ENCODE peak calls at places on chromosomes 6 and 20, in nine cellular contexts. One of them, this sample, is unnamed.

GRCh38 chr20:63230800-63231268 is 4.9 kb upstream of the BIRC7 start:
- DNase-seq in CD8-positive, alpha-beta memory T cell: no peak
- DNase-seq in activated CD8-positive, alpha-beta T cell treated with anti-CD3 and anti-CD28 coated beads for 36 hours: no peak
- DNase-seq in PC-3: peak; percentile 58
- DNase-seq in NCI-H1105: no peak
- DNase-seq in activated CD4-positive, alpha-beta T cell treated with anti-CD3 and anti-CD28 coated beads for 48 hours: no peak
- DNase-seq in neural progenitor cell: peak; percentile 92
- DNase-seq in stimulated activated CD4-positive, alpha-beta T cell treated with anti-CD3 and anti-CD28 coated beads, Interleukin-2, amount 100 ng/mL, for 48 hours: no peak
- DNase-seq in occipital lobe: no peak
- DNase-seq in this sample: no peak

GRCh38 chr6:97865612-97866011 is 582.6 kb upstream of the MMS22L start:
- DNase-seq in stimulated activated CD4-positive, alpha-beta T cell treated with anti-CD3 and anti-CD28 coated beads, Interleukin-2, amount 100 ng/mL, for 48 hours: no peak
- DNase-seq in neural progenitor cell: no peak
- DNase-seq in CD8-positive, alpha-beta memory T cell: no peak
- DNase-seq in NCI-H1105: no peak
- DNase-seq in activated CD4-positive, alpha-beta T cell treated with anti-CD3 and anti-CD28 coated beads for 48 hours: no peak
- DNase-seq in occipital lobe: no peak
- DNase-seq in activated CD8-positive, alpha-beta T cell treated with anti-CD3 and anti-CD28 coated beads for 36 hours: no peak
- DNase-seq in PC-3: no peak
- DNase-seq in this sample: no peak

GRCh38 chr6:57313711-57314471 is 3.5 kb upstream of the PRIM2 start:
- DNase-seq in occipital lobe: no peak
- DNase-seq in activated CD4-positive, alpha-beta T cell treated with anti-CD3 and anti-CD28 coated beads for 48 hours: no peak
- DNase-seq in stimulated activated CD4-positive, alpha-beta T cell treated with anti-CD3 and anti-CD28 coated beads, Interleukin-2, amount 100 ng/mL, for 48 hours: no peak
- DNase-seq in PC-3: peak; percentile 97
- DNase-seq in activated CD8-positive, alpha-beta T cell treated with anti-CD3 and anti-CD28 coated beads for 36 hours: no peak
- DNase-seq in neural progenitor cell: no peak
- DNase-seq in NCI-H1105: no peak
- DNase-seq in CD8-positive, alpha-beta memory T cell: no peak
- DNase-seq in this sample: no peak

GRCh38 chr6:5333653-5334052 is 72.3 kb downstream of the FARS2 start:
- DNase-seq in stimulated activated CD4-positive, alpha-beta T cell treated with anti-CD3 and anti-CD28 coated beads, Interleukin-2, amount 100 ng/mL, for 48 hours: no peak
- DNase-seq in NCI-H1105: no peak
- DNase-seq in PC-3: peak; percentile 63
- DNase-seq in activated CD8-positive, alpha-beta T cell treated with anti-CD3 and anti-CD28 coated beads for 36 hours: no peak
- DNase-seq in CD8-positive, alpha-beta memory T cell: no peak
- DNase-seq in activated CD4-positive, alpha-beta T cell treated with anti-CD3 and anti-CD28 coated beads for 48 hours: no peak
- DNase-seq in neural progenitor cell: no peak
- DNase-seq in occipital lobe: no peak
- DNase-seq in this sample: no peak

GRCh38 chr20:37297066-37297736 is 7.7 kb downstream of the MANBAL start:
- DNase-seq in stimulated activated CD4-positive, alpha-beta T cell treated with anti-CD3 and anti-CD28 coated beads, Interleukin-2, amount 100 ng/mL, for 48 hours: no peak
- DNase-seq in occipital lobe: no peak
- DNase-seq in activated CD4-positive, alpha-beta T cell treated with anti-CD3 and anti-CD28 coated beads for 48 hours: no peak
- DNase-seq in CD8-positive, alpha-beta memory T cell: no peak
- DNase-seq in activated CD8-positive, alpha-beta T cell treated with anti-CD3 and anti-CD28 coated beads for 36 hours: no peak
- DNase-seq in NCI-H1105: no peak
- DNase-seq in PC-3: peak; percentile 71
- DNase-seq in neural progenitor cell: no peak
- DNase-seq in this sample: no peak

GRCh38 chr6:78749326-78749725 is 118.0 kb upstream of the IRAK1BP1 start:
- DNase-seq in neural progenitor cell: no peak
- DNase-seq in activated CD4-positive, alpha-beta T cell treated with anti-CD3 and anti-CD28 coated beads for 48 hours: no peak
- DNase-seq in PC-3: peak; percentile 1
- DNase-seq in NCI-H1105: no peak
- DNase-seq in stimulated activated CD4-positive, alpha-beta T cell treated with anti-CD3 and anti-CD28 coated beads, Interleukin-2, amount 100 ng/mL, for 48 hours: no peak
- DNase-seq in occipital lobe: no peak
- DNase-seq in CD8-positive, alpha-beta memory T cell: no peak
- DNase-seq in activated CD8-positive, alpha-beta T cell treated with anti-CD3 and anti-CD28 coated beads for 36 hours: no peak
- DNase-seq in this sample: no peak

GRCh38 chr20:43786885-43787284 is 60.1 kb upstream of the GTSF1L start:
- DNase-seq in stimulated activated CD4-positive, alpha-beta T cell treated with anti-CD3 and anti-CD28 coated beads, Interleukin-2, amount 100 ng/mL, for 48 hours: no peak
- DNase-seq in neural progenitor cell: no peak
- DNase-seq in activated CD8-positive, alpha-beta T cell treated with anti-CD3 and anti-CD28 coated beads for 36 hours: no peak
- DNase-seq in PC-3: no peak
- DNase-seq in occipital lobe: no peak
- DNase-seq in CD8-positive, alpha-beta memory T cell: no peak
- DNase-seq in NCI-H1105: no peak
- DNase-seq in activated CD4-positive, alpha-beta T cell treated with anti-CD3 and anti-CD28 coated beads for 48 hours: no peak
- DNase-seq in this sample: no peak

GRCh38 chr6:127561660-127562059 is 15.3 kb upstream of the C6orf58 start:
- DNase-seq in activated CD8-positive, alpha-beta T cell treated with anti-CD3 and anti-CD28 coated beads for 36 hours: no peak
- DNase-seq in PC-3: peak; percentile 47
- DNase-seq in CD8-positive, alpha-beta memory T cell: no peak
- DNase-seq in neural progenitor cell: no peak
- DNase-seq in stimulated activated CD4-positive, alpha-beta T cell treated with anti-CD3 and anti-CD28 coated beads, Interleukin-2, amount 100 ng/mL, for 48 hours: no peak
- DNase-seq in occipital lobe: no peak
- DNase-seq in NCI-H1105: no peak
- DNase-seq in activated CD4-positive, alpha-beta T cell treated with anti-CD3 and anti-CD28 coated beads for 48 hours: no peak
- DNase-seq in this sample: no peak

GRCh38 chr6:53910834-53911233 is 116.0 kb downstream of the LRRC1 start:
- DNase-seq in CD8-positive, alpha-beta memory T cell: no peak
- DNase-seq in neural progenitor cell: peak; percentile 68
- DNase-seq in NCI-H1105: no peak
- DNase-seq in occipital lobe: peak; percentile 28
- DNase-seq in activated CD8-positive, alpha-beta T cell treated with anti-CD3 and anti-CD28 coated beads for 36 hours: no peak
- DNase-seq in stimulated activated CD4-positive, alpha-beta T cell treated with anti-CD3 and anti-CD28 coated beads, Interleukin-2, amount 100 ng/mL, for 48 hours: no peak
- DNase-seq in activated CD4-positive, alpha-beta T cell treated with anti-CD3 and anti-CD28 coated beads for 48 hours: no peak
- DNase-seq in PC-3: no peak
- DNase-seq in this sample: no peak

GRCh38 chr6:52725530-52726192 is 37.6 kb downstream of the GSTA2 start:
- DNase-seq in activated CD8-positive, alpha-beta T cell treated with anti-CD3 and anti-CD28 coated beads for 36 hours: no peak
- DNase-seq in activated CD4-positive, alpha-beta T cell treated with anti-CD3 and anti-CD28 coated beads for 48 hours: no peak
- DNase-seq in occipital lobe: no peak
- DNase-seq in neural progenitor cell: no peak
- DNase-seq in CD8-positive, alpha-beta memory T cell: no peak
- DNase-seq in NCI-H1105: peak; percentile 2
- DNase-seq in PC-3: peak; percentile 95
- DNase-seq in stimulated activated CD4-positive, alpha-beta T cell treated with anti-CD3 and anti-CD28 coated beads, Interleukin-2, amount 100 ng/mL, for 48 hours: no peak
- DNase-seq in this sample: no peak

GRCh38 chr20:461254-462198 is 807 bp downstream of the TBC1D20 start:
- DNase-seq in PC-3: peak; percentile 42
- DNase-seq in activated CD8-positive, alpha-beta T cell treated with anti-CD3 and anti-CD28 coated beads for 36 hours: peak; percentile 64
- DNase-seq in NCI-H1105: peak; percentile 24
- DNase-seq in neural progenitor cell: peak; percentile 76
- DNase-seq in CD8-positive, alpha-beta memory T cell: peak; percentile 38
- DNase-seq in occipital lobe: no peak
- DNase-seq in stimulated activated CD4-positive, alpha-beta T cell treated with anti-CD3 and anti-CD28 coated beads, Interleukin-2, amount 100 ng/mL, for 48 hours: peak; percentile 42
- DNase-seq in activated CD4-positive, alpha-beta T cell treated with anti-CD3 and anti-CD28 coated beads for 48 hours: peak; percentile 68
- DNase-seq in this sample: peak; percentile 45

GRCh38 chr20:64177787-64178186 is 13.5 kb downstream of the MYT1 start:
- DNase-seq in occipital lobe: no peak
- DNase-seq in CD8-positive, alpha-beta memory T cell: no peak
- DNase-seq in activated CD8-positive, alpha-beta T cell treated with anti-CD3 and anti-CD28 coated beads for 36 hours: no peak
- DNase-seq in NCI-H1105: no peak
- DNase-seq in stimulated activated CD4-positive, alpha-beta T cell treated with anti-CD3 and anti-CD28 coated beads, Interleukin-2, amount 100 ng/mL, for 48 hours: no peak
- DNase-seq in activated CD4-positive, alpha-beta T cell treated with anti-CD3 and anti-CD28 coated beads for 48 hours: no peak
- DNase-seq in neural progenitor cell: no peak
- DNase-seq in PC-3: no peak
- DNase-seq in this sample: no peak

GRCh38 chr20:47221036-47221625 is 135.4 kb downstream of the ZMYND8 start:
- DNase-seq in NCI-H1105: no peak
- DNase-seq in activated CD4-positive, alpha-beta T cell treated with anti-CD3 and anti-CD28 coated beads for 48 hours: no peak
- DNase-seq in CD8-positive, alpha-beta memory T cell: no peak
- DNase-seq in neural progenitor cell: no peak
- DNase-seq in PC-3: no peak
- DNase-seq in activated CD8-positive, alpha-beta T cell treated with anti-CD3 and anti-CD28 coated beads for 36 hours: no peak
- DNase-seq in occipital lobe: no peak
- DNase-seq in stimulated activated CD4-positive, alpha-beta T cell treated with anti-CD3 and anti-CD28 coated beads, Interleukin-2, amount 100 ng/mL, for 48 hours: no peak
- DNase-seq in this sample: no peak

GRCh38 chr6:127737009-127737486 is 160.1 kb downstream of the C6orf58 start:
- DNase-seq in NCI-H1105: peak; percentile 73
- DNase-seq in CD8-positive, alpha-beta memory T cell: no peak
- DNase-seq in activated CD8-positive, alpha-beta T cell treated with anti-CD3 and anti-CD28 coated beads for 36 hours: peak; percentile 50
- DNase-seq in PC-3: peak; percentile 71
- DNase-seq in occipital lobe: no peak
- DNase-seq in activated CD4-positive, alpha-beta T cell treated with anti-CD3 and anti-CD28 coated beads for 48 hours: peak; percentile 40
- DNase-seq in neural progenitor cell: peak; percentile 70
- DNase-seq in stimulated activated CD4-positive, alpha-beta T cell treated with anti-CD3 and anti-CD28 coated beads, Interleukin-2, amount 100 ng/mL, for 48 hours: peak; percentile 23
- DNase-seq in this sample: no peak

This sample was measured in GDM1.